ENCODE peak calls at places on chromosome 10, in six cellular contexts. B, T, H, C, J and A are unnamed samples. For H3K36me3, the result is how much of the 10 kb centered on the place peaks cover.

GRCh38 chr10:59819265-59819664 is 66.0 kb upstream of the MRLN start:
- DNase-seq in J (no peak), B (no peak), T (no peak), C (no peak), H (no peak), A (no peak)

GRCh38 chr10:123787566-123787965 is 104.0 kb downstream of the CPXM2 start:
- DNase-seq in C (no peak), H (no peak), J (no peak), B (no peak), T (no peak), A (no peak)

GRCh38 chr10:12844796-12845524 is 156.6 kb downstream of the CCDC3 start:
- DNase-seq in J (no peak), B (peak), T (no peak), C (no peak), H (peak), A (peak)

GRCh38 chr10:5832946-5833345 is 19.7 kb upstream of the GDI2 start:
- DNase-seq in C (peak), J (no peak), T (no peak), H (no peak), B (no peak), A (no peak)

GRCh38 chr10:6700066-6700465 is 120.0 kb upstream of the PRKCQ start:
- DNase-seq in C (no peak), J (no peak), H (no peak), T (no peak), B (no peak), A (no peak)

GRCh38 chr10:132229834-132230556 is 43.2 kb downstream of the DPYSL4 start:
- DNase-seq in T (no peak), C (peak), B (no peak), J (peak), H (peak), A (no peak)

GRCh38 chr10:61975107-61975932 is 73.8 kb downstream of the ARID5B start:
- DNase-seq in H (peak), C (no peak), B (peak), J (no peak), T (no peak), A (peak)

GRCh38 chr10:76150139-76150885 is 718.9 kb downstream of the LRMDA start:
- DNase-seq in J (no peak), C (peak), T (no peak), B (peak), H (peak), A (peak)

GRCh38 chr10:123356101-123356500 is 201.9 kb downstream of the BUB3 start:
- DNase-seq in B (no peak), T (no peak), C (no peak), J (no peak), H (no peak), A (no peak)

GRCh38 chr10:28946479-28946878 is 269.2 kb downstream of the BAMBI start:
- DNase-seq in T (no peak), B (peak), J (no peak), C (no peak), H (no peak), A (no peak)

GRCh38 chr10:38008006-38008405 is 2.5 kb upstream of the ZNF33A start:
- DNase-seq in J (no peak), C (no peak), H (no peak), B (no peak), T (no peak), A (peak)

GRCh38 chr10:23156447-23157150 is 35.5 kb upstream of the PTF1A start:
- DNase-seq in C (no peak), J (no peak), B (no peak), H (no peak), T (no peak), A (no peak)

GRCh38 chr10:69240455-69240854 is 20.3 kb downstream of the HKDC1 start:
- DNase-seq in C (no peak), T (no peak), H (no peak), B (no peak), J (no peak), A (no peak)

GRCh38 chr10:113322843-113323242 is 230.0 kb upstream of the HABP2 start:
- DNase-seq in B (no peak), T (no peak), J (no peak), C (no peak), H (no peak), A (no peak)

GRCh38 chr10:98417973-98418372 is 3.0 kb upstream of the PYROXD2 start:
- DNase-seq in B (no peak), H (no peak), J (no peak), C (no peak), T (no peak), A (no peak)

GRCh38 chr10:124298891-124299290 is 119.8 kb downstream of the OAT start:
- DNase-seq in B (no peak), T (no peak), J (no peak), H (no peak), C (no peak), A (no peak)

GRCh38 chr10:43892062-43892765 is 243.5 kb upstream of the ZNF32 start:
- DNase-seq in T (no peak), H (peak), C (no peak), B (peak), J (no peak), A (no peak)

GRCh38 chr10:96647466-96647865 is 60.7 kb upstream of the TM9SF3 start:
- DNase-seq in T (no peak), B (no peak), H (no peak), C (no peak), J (no peak), A (no peak)

GRCh38 chr10:131947631-131948347 is 33.9 kb downstream of the BNIP3 start:
- DNase-seq in H (peak), B (peak), T (no peak), J (no peak), C (no peak), A (peak)

GRCh38 chr10:88565072-88565471 is 18.0 kb downstream of the RNLS start:
- DNase-seq in T (no peak), H (peak), J (no peak), B (peak), C (no peak), A (peak)

GRCh38 chr10:49117366-49117905 is 2.1 kb upstream of the VSTM4 start:
- DNase-seq in T (no peak), B (no peak), C (no peak), J (no peak), H (no peak), A (no peak)

GRCh38 chr10:70174058-70174741 is 3.9 kb upstream of the SAR1A start:
- DNase-seq in H (no peak), C (no peak), J (peak), B (no peak), T (no peak), A (peak)

GRCh38 chr10:11677480-11677879 is 64.7 kb upstream of the ECHDC3 start:
- DNase-seq in C (no peak), J (no peak), B (no peak), T (no peak), H (no peak), A (no peak)
- H3K4me3 ChIP-seq in C (no peak), J (no peak), B (no peak), T (no peak), H (no peak), A (no peak)

GRCh38 chr10:3784510-3785250 is at the start of gene KLF6:
- DNase-seq in H (peak), J (peak), T (no peak), B (peak), C (peak), A (no peak)

GRCh38 chr10:3786295-3786981 is 1.4 kb upstream of the KLF6 start:
- DNase-seq in H (peak), C (no peak), J (no peak), T (peak), B (peak), A (peak)

GRCh38 chr10:3785251-3785848 is 341 bp upstream of the KLF6 start:
- DNase-seq in C (peak), T (peak), H (peak), B (peak), J (peak), A (peak)

GRCh38 chr10:3787001-3787400 is 2.0 kb upstream of the KLF6 start:
- DNase-seq in H (no peak), C (no peak), T (no peak), B (peak), J (no peak), A (peak)

GRCh38 chr10:3785849-3786290 is 861 bp upstream of the KLF6 start:
- DNase-seq in B (peak), H (peak), T (no peak), J (peak), C (no peak), A (peak)
- TF ChIP-seq CTCF in B (no peak), H (no peak), T (no peak), J (no peak), C (no peak), A (no peak)

DNA sequence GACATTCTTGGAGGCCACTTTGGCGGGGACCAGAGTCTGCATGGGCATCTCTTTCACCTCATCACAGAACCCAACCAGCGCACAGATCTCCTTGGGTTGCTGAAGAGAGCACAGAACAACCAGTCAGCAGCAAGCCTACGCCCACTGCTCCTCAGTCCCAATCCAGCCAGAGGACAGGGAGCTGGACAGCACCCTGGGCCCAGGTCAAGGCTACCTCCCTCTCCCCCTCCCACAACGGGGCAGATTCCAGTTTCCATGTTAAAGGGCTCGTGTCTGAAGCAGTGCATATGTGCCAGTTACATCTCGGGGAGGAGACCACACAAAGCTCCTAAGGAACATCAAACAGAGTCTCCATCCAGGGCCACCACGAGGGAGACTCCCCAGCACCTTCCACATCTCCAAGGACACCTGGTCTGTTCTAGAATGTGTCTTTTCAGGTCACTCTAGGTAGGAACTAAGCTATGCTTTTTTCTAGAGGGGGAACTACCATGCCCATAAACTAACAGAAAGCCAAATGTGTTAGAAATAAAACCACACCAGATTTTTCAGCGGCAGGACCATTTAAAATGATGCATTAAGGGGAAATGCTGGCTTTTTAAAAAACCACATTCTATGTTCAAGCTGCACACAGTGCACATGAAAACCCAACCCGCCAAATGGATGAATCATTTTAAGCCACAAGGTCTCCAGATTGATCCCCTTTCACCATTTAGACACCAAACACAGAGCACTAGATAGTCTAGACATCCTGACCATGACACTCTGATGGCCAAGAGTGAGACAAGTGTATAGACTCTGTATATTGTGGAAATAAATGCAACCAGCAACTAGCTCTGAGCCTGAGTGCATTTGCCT is 28.9 kb downstream of the PSAP start:
- DNase-seq in H (no peak), T (no peak), C (no peak), B (peak), J (no peak), A (no peak)
- H3K36me3 ChIP-seq in H (under half), T (half or more), C (half or more), B (half or more), J (half or more), A (half or more)

GRCh38 chr10:117543999-117544728 is 1.6 kb downstream of the EMX2 start:
- DNase-seq in B (no peak), H (no peak), T (no peak), C (no peak), J (no peak), A (no peak)
- H3K4me3 ChIP-seq in B (no peak), H (no peak), T (peak), C (peak), J (no peak), A (no peak)

GRCh38 chr10:103238506-103239252 is 7.0 kb upstream of the RPEL1 start:
- DNase-seq in T (peak), J (no peak), H (peak), B (peak), C (peak), A (peak)
- TF ChIP-seq CTCF in T (peak), J (no peak), H (peak), B (peak), C (no peak), A (peak)

DNA sequence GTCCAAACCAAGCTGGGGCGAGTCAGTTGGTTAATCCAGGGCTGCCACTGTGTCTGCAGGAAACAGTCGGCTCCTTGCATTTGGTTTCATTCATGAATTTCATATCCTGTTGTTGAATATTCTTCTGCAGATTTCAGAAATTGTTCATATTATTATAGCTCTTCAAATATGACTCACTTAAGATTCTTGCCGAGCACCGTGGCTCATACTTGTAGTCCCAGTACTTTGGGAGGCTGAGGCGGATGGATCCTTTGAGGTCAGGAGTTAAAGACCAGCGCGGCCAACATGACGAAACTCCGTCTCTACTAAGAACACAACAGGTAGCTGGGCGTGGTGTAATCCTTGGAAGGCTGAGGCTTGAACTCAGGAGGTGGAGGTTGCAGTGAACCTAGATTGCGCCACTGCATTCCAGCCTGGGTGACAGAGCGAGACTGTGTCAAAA is 24.0 kb downstream of the PFKP start:
- DNase-seq in C (peak), B (peak), J (no peak), H (peak), T (no peak), A (peak)
- H3K36me3 ChIP-seq in C (under half), B (under half), J (under half), H (under half), T (under half), A (under half)

GRCh38 chr10:79981356-79981672 is 32.4 kb upstream of the SFTPD start:
- DNase-seq in B (no peak), C (no peak), H (no peak), J (no peak), T (no peak), A (no peak)
- H3K4me3 ChIP-seq in B (peak), C (peak), H (no peak), J (no peak), T (peak), A (peak)

GRCh38 chr10:82969405-82969804 is 1094.4 kb downstream of the NRG3 start:
- DNase-seq in C (no peak), J (no peak), H (peak), B (peak), T (no peak), A (peak)
- TF ChIP-seq CTCF in C (no peak), J (no peak), H (peak), B (peak), T (no peak), A (no peak)

GRCh38 chr10:78042058-78042751 is 8.5 kb downstream of the RPS24 start:
- DNase-seq in C (no peak), B (no peak), H (no peak), J (no peak), T (no peak), A (no peak)

GRCh38 chr10:78042752-78043104 is 9.1 kb downstream of the RPS24 start:
- DNase-seq in H (no peak), B (no peak), J (no peak), C (no peak), T (no peak), A (no peak)

GRCh38 chr10:78038791-78039547 is 5.3 kb downstream of the RPS24 start:
- DNase-seq in C (no peak), T (no peak), H (no peak), B (no peak), J (no peak), A (no peak)

GRCh38 chr10:78039743-78040142 is 6.1 kb downstream of the RPS24 start:
- DNase-seq in T (no peak), H (no peak), C (no peak), J (no peak), B (no peak), A (no peak)

DNA sequence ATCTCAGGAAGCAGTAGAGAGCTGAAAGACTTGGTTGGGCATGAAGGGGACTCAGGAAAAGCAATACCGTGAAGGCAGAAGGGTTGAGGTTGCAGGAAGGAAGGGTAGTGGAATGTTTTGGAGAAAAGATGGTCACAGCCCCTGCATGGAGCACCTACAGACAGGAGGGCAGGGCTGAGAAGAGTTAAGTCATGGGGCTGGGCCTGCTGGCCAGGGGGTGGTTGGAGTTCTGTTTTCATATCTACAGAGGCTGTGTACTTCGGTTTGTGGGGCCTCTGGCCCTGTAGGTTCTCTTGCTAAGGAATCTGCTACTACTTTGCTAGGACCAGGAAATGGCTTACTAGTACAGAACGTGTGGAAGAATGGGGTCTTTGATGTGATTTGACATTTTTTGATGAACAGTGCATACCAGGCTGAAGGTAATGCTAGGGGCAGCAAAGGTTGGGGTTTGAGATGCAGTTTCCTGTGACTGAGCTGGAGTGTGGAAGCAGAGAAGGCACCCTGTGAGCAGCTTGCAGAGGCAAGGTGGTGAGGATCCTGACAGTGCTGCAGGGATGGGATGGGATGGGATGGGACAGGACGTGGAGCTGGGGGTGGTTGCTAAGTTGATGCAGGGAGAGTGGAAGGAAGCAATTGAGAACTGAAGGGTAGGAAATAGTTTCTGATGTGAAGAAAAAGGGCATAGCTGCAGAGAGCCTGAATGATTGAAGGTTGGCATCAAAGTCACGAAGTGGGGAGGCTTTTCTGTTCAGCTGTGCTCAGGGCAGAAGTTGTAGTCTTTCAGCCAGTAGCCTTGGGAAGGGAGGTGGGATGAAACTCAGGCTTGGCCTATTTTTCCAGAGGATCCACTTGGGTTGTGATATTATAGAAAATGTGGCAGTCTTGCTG is 7.8 kb downstream of the RPS24 start:
- DNase-seq in H (no peak), B (no peak), C (no peak), T (no peak), J (no peak), A (no peak)
- H3K36me3 ChIP-seq in H (under half), B (under half), C (half or more), T (half or more), J (under half), A (under half)